ENCODE peak calls at places on chromosomes 12 and 14, in seven cellular contexts. J is Peyer's patch, I is foreskin fibroblast, X is EL, M is RKO, F is iPS-NIHi11, P is H7. Z is an unnamed sample.

GRCh38 chr12:103958621-103959020 is 7.1 kb upstream of the TDG start:
- DNase-seq in J (no peak), P (no peak), F (no peak), M (no peak), X (no peak), I (peak; percentile 27), Z (no peak)

GRCh38 chr12:64187370-64187769 is 34.7 kb downstream of the KICS2 start:
- DNase-seq in P (no peak), X (peak; percentile 73), M (peak; percentile 20), J (no peak), F (no peak), I (peak; percentile 84), Z (no peak)

GRCh38 chr12:31412292-31412801 is 86.4 kb upstream of the SINHCAF start:
- DNase-seq in M (no peak), P (no peak), J (no peak), X (no peak), F (no peak), I (no peak), Z (no peak)

GRCh38 chr14:68191567-68192321 is 372.2 kb downstream of the RAD51B start:
- DNase-seq in P (no peak), J (no peak), F (no peak), X (no peak), M (no peak), I (peak; percentile 61), Z (no peak)

GRCh38 chr12:68749443-68749842 is 3.5 kb downstream of the SLC35E3 start:
- DNase-seq in X (no peak), I (no peak), M (no peak), F (no peak), P (no peak), J (no peak), Z (no peak)

GRCh38 chr12:48442191-48442828 is 30.0 kb upstream of the ANP32D start:
- DNase-seq in I (no peak), X (no peak), M (peak; percentile 15), P (peak; percentile 32), F (peak; percentile 22), J (no peak), Z (no peak)

GRCh38 chr14:70943838-70944237 is 36.6 kb downstream of the PCNX1 start:
- DNase-seq in P (no peak), J (no peak), M (no peak), X (no peak), I (no peak), F (no peak), Z (no peak)

GRCh38 chr12:131586761-131587160 is 124.1 kb upstream of the SFSWAP start:
- DNase-seq in I (no peak), J (no peak), X (no peak), P (no peak), F (no peak), M (no peak), Z (no peak)

GRCh38 chr12:26810330-26810729 is 22.7 kb downstream of the ITPR2 start:
- DNase-seq in X (peak; percentile 75), F (peak; percentile 34), P (no peak), J (no peak), M (no peak), I (peak; percentile 79), Z (no peak)

GRCh38 chr14:58465425-58465824 is 37.9 kb downstream of the KIAA0586 start:
- DNase-seq in F (no peak), J (no peak), X (peak; percentile 25), I (peak; percentile 30), P (no peak), M (peak; percentile 31), Z (no peak)

GRCh38 chr12:128661216-128661550 is 162.6 kb downstream of the SLC15A4 start:
- DNase-seq in F (no peak), P (no peak), M (no peak), I (no peak), X (no peak), J (no peak), Z (no peak)

GRCh38 chr12:111268738-111269572 is 99.9 kb downstream of the PHETA1 start:
- DNase-seq in F (peak; percentile 75), M (peak; percentile 35), I (peak; percentile 12), P (peak; percentile 85), X (no peak), J (no peak), Z (no peak)

GRCh38 chr14:105173145-105173544 is 4.6 kb upstream of the JAG2 start:
- DNase-seq in I (no peak), P (no peak), F (no peak), J (no peak), M (no peak), X (no peak), Z (no peak)

GRCh38 chr14:90562652-90563051 is 165.8 kb downstream of the CALM1 start:
- DNase-seq in I (no peak), M (no peak), P (no peak), F (no peak), J (no peak), X (no peak), Z (no peak)

Z was measured in upper lobe of right lung.